ENCODE peak calls at places on chromosomes 7 and 10, in four cellular contexts. B is CD8-positive, alpha-beta T cell; N is psoas muscle; F is HCT116. H is an unnamed sample. For H3K4me1, the result is how much of the 10 kb centered on the place peaks cover.

GRCh38 chr7:51428226-51428887 is 111.7 kb upstream of the COBL start:
- DNase-seq in B (no peak), N (no peak), F (peak), H (no peak)

GRCh38 chr10:85927952-85928677 is 438.5 kb downstream of the GRID1 start:
- DNase-seq in B (no peak), N (no peak), F (no peak), H (no peak)

GRCh38 chr7:150620061-150620460 is 12.1 kb downstream of the GIMAP6 start:
- DNase-seq in B (no peak), N (no peak), F (no peak), H (no peak)

GRCh38 chr7:102214477-102215072 is 72.1 kb upstream of the SH2B2 start:
- DNase-seq in B (no peak), F (no peak), N (no peak), H (no peak)

GRCh38 chr10:70296406-70296899 is 12.6 kb upstream of the NPFFR1 start:
- DNase-seq in F (peak), N (peak), B (no peak), H (peak)

GRCh38 chr7:29988391-29989256 is 977 bp downstream of the SCRN1 start:
- DNase-seq in F (peak), N (peak), B (peak), H (peak)

GRCh38 chr7:83410989-83411591 is 237.8 kb downstream of the SEMA3E start:
- DNase-seq in N (no peak), F (peak), B (no peak), H (no peak)

GRCh38 chr10:113027574-113028392 is 77.7 kb downstream of the TCF7L2 start:
- DNase-seq in F (no peak), B (no peak), N (no peak), H (no peak)

GRCh38 chr10:114748270-114748669 is 73.3 kb upstream of the FHIP2A start:
- DNase-seq in B (no peak), N (no peak), F (no peak), H (no peak)

GRCh38 chr10:22624289-22624738 is 90.1 kb downstream of the PIP4K2A start:
- DNase-seq in N (no peak), B (no peak), F (no peak), H (no peak)

GRCh38 chr7:32860096-32860495 is 31.5 kb downstream of the KBTBD2 start:
- DNase-seq in B (no peak), F (no peak), N (no peak), H (no peak)

GRCh38 chr10:442209-442608 is 247.3 kb downstream of the DIP2C start:
- DNase-seq in F (no peak), N (no peak), B (no peak), H (no peak)

GRCh38 chr10:50992972-50993766 is 81.1 kb upstream of the PRKG1 start:
- DNase-seq in F (no peak), N (no peak), B (no peak), H (no peak)

GRCh38 chr7:6403907-6404306 is 43.8 kb downstream of the DAGLB start:
- DNase-seq in F (no peak), B (no peak), N (no peak), H (no peak)

GRCh38 chr10:123134915-123135414 is 805 bp upstream of the HMX3 start:
- DNase-seq in B (no peak), F (no peak), N (no peak), H (no peak)

GRCh38 chr10:47261121-47261520 is 38.9 kb upstream of the GDF10 start:
- DNase-seq in B (peak), N (no peak), F (no peak), H (no peak)

GRCh38 chr7:99030145-99030856 is 113.6 kb downstream of the SMURF1 start:
- DNase-seq in B (no peak), F (no peak), N (no peak), H (peak)

GRCh38 chr10:91883549-91884542 is 25.4 kb downstream of the FGFBP3 start:
- DNase-seq in F (no peak), N (peak), B (no peak), H (peak)
- H3K4me3 ChIP-seq in F (no peak), N (peak), B (no peak), H (peak)

GRCh38 chr10:73910764-73911552 is at the start of gene PLAU:
- DNase-seq in B (peak), F (no peak), N (peak), H (peak)

GRCh38 chr10:73907841-73908517 is 3.0 kb upstream of the PLAU start:
- DNase-seq in N (peak), F (no peak), B (no peak), H (peak)

GRCh38 chr10:73909716-73910115 is 1.2 kb upstream of the PLAU start:
- DNase-seq in N (no peak), B (no peak), F (no peak), H (no peak)

GRCh38 chr10:73910401-73910763 is 550 bp upstream of the PLAU start:
- DNase-seq in N (no peak), B (no peak), F (no peak), H (no peak)

GRCh38 chr10:73908853-73909611 is 1.9 kb upstream of the PLAU start:
- DNase-seq in N (no peak), B (peak), F (no peak), H (peak)
- H3K4me1 ChIP-seq in N (under half), B (under half), F (half or more), H (half or more)

DNA sequence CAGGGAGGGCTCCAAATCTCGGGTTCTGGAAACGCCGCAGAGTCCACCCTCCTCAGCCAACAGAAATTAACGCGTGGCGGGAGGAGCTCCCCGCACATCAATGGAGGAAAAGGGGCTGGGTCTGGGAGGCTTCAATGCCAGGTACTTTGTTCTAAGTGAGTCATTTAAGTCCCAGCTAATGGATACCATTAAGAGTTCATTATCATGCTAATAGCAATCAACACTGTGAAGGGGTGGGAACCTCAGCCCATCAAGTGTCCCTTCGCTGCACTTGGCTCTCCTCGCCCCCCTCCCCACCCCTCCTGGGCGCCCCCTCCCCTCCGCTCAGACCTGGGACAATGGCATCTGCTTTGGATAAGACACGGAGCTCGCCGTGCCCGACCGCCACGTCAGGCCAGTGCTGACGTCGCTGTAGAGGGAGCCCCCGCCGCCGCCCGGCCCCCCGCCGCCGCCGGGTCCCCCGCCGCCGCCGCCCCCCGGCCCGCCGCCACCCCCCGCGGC is 3.0 kb downstream of the FZD8 start:
- DNase-seq in F (no peak), B (no peak), N (no peak), H (no peak)
- TF ChIP-seq CTCF in F (no peak), B (no peak), N (no peak), H (no peak)

GRCh38 chr7:45088821-45089313 is at the start of gene NACAD:
- DNase-seq in B (no peak), F (no peak), N (peak), H (peak)
- H3K4me3 ChIP-seq in B (peak), F (no peak), N (peak), H (peak)

GRCh38 chr10:133260895-133261725 is 15.6 kb downstream of the ADAM8 start:
- DNase-seq in B (peak), F (no peak), N (peak), H (peak)
- H3K4me1 ChIP-seq in B (half or more), F (under half), N (under half), H (under half)

DNA sequence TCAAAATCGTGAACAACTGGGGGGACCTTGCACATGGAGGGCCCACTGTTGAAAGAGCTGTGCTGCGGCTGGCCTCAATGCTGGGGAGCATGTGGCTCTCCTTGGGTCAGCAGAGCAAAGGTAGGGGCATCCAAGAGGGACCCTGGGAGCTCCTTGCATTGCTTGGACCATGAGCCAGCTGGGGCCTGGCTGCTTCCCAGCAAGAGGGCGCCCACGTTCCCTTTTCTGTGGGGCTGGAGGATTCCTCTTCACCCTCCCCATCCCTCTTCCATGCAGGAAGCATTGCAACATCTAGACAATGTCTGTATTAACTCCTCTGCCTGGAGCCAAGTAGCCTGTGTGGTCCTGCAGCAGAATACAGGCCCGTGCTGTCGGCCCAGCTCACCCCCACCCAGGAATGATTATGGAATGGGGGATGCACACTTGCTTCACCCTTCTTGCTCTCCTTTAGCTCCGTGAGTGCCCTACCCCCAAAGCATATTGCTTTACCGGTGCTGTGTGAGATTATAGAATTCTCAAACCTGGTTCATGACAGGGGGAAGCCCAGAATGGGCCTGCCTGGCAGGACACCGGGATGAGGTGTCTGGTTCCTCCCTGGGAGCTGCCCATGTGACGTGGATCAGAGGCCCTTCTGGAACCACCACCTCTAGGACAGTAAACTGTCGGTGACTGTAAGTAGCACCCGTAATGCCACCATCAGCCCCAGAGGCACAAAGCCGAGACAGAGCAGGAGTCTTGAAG is 61.9 kb downstream of the SYPL1 start:
- DNase-seq in N (no peak), F (no peak), B (no peak), H (no peak)
- TF ChIP-seq CTCF in N (no peak), F (peak), B (no peak), H (no peak)

GRCh38 chr10:133094866-133095265 is 7.1 kb downstream of the ADGRA1 start:
- DNase-seq in F (no peak), N (no peak), B (no peak), H (no peak)

GRCh38 chr10:133096616-133097269 is 9.0 kb downstream of the ADGRA1 start:
- DNase-seq in B (no peak), F (no peak), N (no peak), H (no peak)

GRCh38 chr10:133095586-133095985 is 7.9 kb downstream of the ADGRA1 start:
- DNase-seq in N (no peak), F (no peak), B (no peak), H (no peak)

GRCh38 chr10:133093291-133093690 is 5.6 kb downstream of the ADGRA1 start:
- DNase-seq in N (no peak), F (no peak), B (no peak), H (no peak)

DNA sequence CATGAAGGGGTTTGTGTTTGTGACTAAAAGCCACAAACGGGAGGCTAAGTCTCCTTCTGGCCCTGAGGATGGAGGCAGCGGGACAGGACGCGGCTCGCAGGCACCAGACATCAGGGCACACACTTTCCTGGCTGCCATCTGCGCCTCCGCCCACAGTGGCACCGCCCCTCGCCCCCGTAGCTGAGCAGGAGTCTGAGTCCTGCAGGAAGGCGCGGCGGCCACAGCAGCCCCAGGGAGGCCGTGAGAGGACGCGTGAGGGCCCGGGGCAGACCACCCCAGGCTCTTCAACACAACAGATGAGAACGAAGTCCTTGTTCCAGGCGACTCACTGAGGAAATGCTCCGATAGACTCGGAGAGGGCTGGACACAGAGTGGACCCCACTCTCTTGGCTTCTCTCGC is 6.6 kb downstream of the ADGRA1 start:
- DNase-seq in F (no peak), N (no peak), B (no peak), H (no peak)
- H3K4me3 ChIP-seq in F (no peak), N (no peak), B (no peak), H (no peak)

GRCh38 chr7:131103997-131104396 is 223.7 kb upstream of the MKLN1 start:
- DNase-seq in B (no peak), F (no peak), N (no peak), H (no peak)
- H3K4me1 ChIP-seq in B (half or more), F (under half), N (half or more), H (under half)

GRCh38 chr7:38535013-38535412 is 96.2 kb downstream of the AMPH start:
- DNase-seq in N (no peak), F (no peak), B (no peak), H (no peak)

GRCh38 chr7:38541440-38541839 is 89.7 kb downstream of the AMPH start:
- DNase-seq in F (no peak), N (no peak), B (no peak), H (no peak)

GRCh38 chr7:38542156-38542555 is 89.0 kb downstream of the AMPH start:
- DNase-seq in B (no peak), F (no peak), N (no peak), H (no peak)

DNA sequence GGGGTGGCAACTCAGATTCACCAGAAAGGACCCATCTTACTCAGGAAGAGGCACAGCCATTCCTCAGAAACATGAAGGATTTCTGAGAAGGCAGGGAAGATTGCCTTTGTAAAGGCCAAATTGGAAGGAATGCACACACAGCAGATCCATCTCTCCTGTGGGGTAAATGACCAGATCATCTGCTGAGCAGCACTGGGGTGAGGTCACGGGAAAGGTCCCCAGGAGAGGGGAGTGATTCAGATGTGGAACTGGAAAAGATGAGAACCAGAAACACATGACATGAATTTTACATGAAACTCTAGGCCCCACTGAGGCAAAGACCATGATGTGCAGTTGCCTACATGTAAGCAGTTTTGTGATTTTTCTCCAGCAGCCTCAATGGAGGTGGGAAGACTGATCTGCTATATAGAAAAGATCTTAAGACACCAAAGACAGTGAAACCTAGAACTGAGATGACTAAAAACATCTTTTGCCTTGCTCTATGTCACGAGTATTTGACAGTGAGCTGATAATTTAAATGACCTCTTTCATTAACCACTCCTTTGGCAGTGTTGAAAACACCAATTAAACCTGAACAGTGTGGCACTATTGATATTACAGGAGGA is 91.6 kb downstream of the AMPH start:
- DNase-seq in N (no peak), F (no peak), B (no peak), H (no peak)
- TF ChIP-seq CTCF in N (no peak), F (no peak), B (no peak), H (no peak)

GRCh38 chr10:69069090-69070042 is 18.5 kb upstream of the SRGN start:
- DNase-seq in B (no peak), F (no peak), N (no peak), H (no peak)

GRCh38 chr10:69065406-69066361 is 22.2 kb upstream of the SRGN start:
- DNase-seq in B (no peak), N (no peak), F (no peak), H (peak)

GRCh38 chr10:69067189-69067588 is 20.7 kb upstream of the SRGN start:
- DNase-seq in F (no peak), B (no peak), N (no peak), H (no peak)

GRCh38 chr10:69070951-69071350 is 17.0 kb upstream of the SRGN start:
- DNase-seq in N (no peak), B (no peak), F (no peak), H (no peak)

DNA sequence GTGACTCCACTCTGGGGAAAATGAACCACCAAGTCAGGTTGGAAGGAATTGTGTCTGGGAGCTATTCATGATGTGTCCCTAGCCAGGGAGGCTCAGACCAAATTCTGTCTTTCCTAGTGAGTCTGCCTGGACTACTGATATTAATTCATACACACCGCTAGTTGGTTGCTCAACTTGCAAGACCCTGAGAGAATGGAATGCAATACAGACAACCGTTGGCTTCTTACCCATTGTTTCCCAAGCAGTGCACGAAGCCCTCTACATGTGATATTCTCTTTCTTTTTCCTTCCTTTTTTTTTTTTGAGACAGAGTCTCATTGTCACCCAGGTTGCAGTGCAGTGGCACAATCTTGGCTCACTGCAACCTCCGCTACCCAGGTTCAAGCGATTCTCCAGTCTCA is 19.4 kb upstream of the SRGN start:
- DNase-seq in N (no peak), F (no peak), B (no peak), H (no peak)
- H3K4me3 ChIP-seq in N (no peak), F (no peak), B (no peak), H (no peak)